ENCODE peak calls at places on chromosomes 11 and 22, in nine cellular contexts. One of them, this sample, is unnamed.

GRCh38 chr11:128716661-128717210 is 22.9 kb downstream of the FLI1 start:
- DNase-seq in IMR-90: peak
- DNase-seq in body of pancreas: no peak
- DNase-seq in uterus: no peak
- DNase-seq in stomach: no peak
- DNase-seq in A549: no peak
- DNase-seq in tibial nerve: no peak
- DNase-seq in NB4: no peak
- DNase-seq in ovary: no peak
- DNase-seq in this sample: peak

GRCh38 chr11:1205121-1205986 is 17.5 kb upstream of the MUC5B start:
- DNase-seq in IMR-90: no peak
- DNase-seq in body of pancreas: peak
- DNase-seq in uterus: peak
- DNase-seq in stomach: no peak
- DNase-seq in A549: no peak
- DNase-seq in tibial nerve: no peak
- DNase-seq in NB4: peak
- DNase-seq in ovary: no peak
- DNase-seq in this sample: peak

GRCh38 chr11:110764485-110764884 is 52.2 kb upstream of the ARHGAP20 start:
- DNase-seq in IMR-90: no peak
- DNase-seq in body of pancreas: no peak
- DNase-seq in uterus: no peak
- DNase-seq in stomach: no peak
- DNase-seq in A549: no peak
- DNase-seq in tibial nerve: no peak
- DNase-seq in NB4: no peak
- DNase-seq in ovary: no peak
- DNase-seq in this sample: no peak

GRCh38 chr11:13487661-13488030 is 8.2 kb downstream of the PTH start:
- DNase-seq in IMR-90: peak
- DNase-seq in body of pancreas: peak
- DNase-seq in uterus: no peak
- DNase-seq in stomach: no peak
- DNase-seq in A549: peak
- DNase-seq in tibial nerve: no peak
- DNase-seq in NB4: no peak
- DNase-seq in ovary: no peak
- DNase-seq in this sample: no peak

GRCh38 chr22:50112151-50113118 is 22.6 kb downstream of the MOV10L1 start:
- DNase-seq in IMR-90: peak
- DNase-seq in body of pancreas: no peak
- DNase-seq in uterus: no peak
- DNase-seq in stomach: no peak
- DNase-seq in A549: no peak
- DNase-seq in tibial nerve: no peak
- DNase-seq in NB4: peak
- DNase-seq in ovary: no peak
- DNase-seq in this sample: no peak

GRCh38 chr11:27619936-27620335 is 80.3 kb downstream of the BDNF start:
- DNase-seq in IMR-90: no peak
- DNase-seq in body of pancreas: no peak
- DNase-seq in uterus: no peak
- DNase-seq in stomach: no peak
- DNase-seq in A549: no peak
- DNase-seq in tibial nerve: no peak
- DNase-seq in NB4: no peak
- DNase-seq in ovary: no peak
- DNase-seq in this sample: no peak

GRCh38 chr11:103338621-103339484 is 229.6 kb downstream of the DYNC2H1 start:
- DNase-seq in IMR-90: peak
- DNase-seq in body of pancreas: no peak
- DNase-seq in uterus: no peak
- DNase-seq in stomach: no peak
- DNase-seq in A549: no peak
- DNase-seq in tibial nerve: no peak
- DNase-seq in NB4: peak
- DNase-seq in ovary: no peak
- DNase-seq in this sample: no peak

GRCh38 chr11:33735426-33736147 is 636 bp downstream of the CD59 start:
- DNase-seq in IMR-90: no peak
- DNase-seq in body of pancreas: peak
- DNase-seq in uterus: no peak
- DNase-seq in stomach: peak
- DNase-seq in A549: no peak
- DNase-seq in tibial nerve: peak
- DNase-seq in NB4: peak
- DNase-seq in ovary: peak
- DNase-seq in this sample: peak

GRCh38 chr11:77142091-77142975 is 14.3 kb downstream of the MYO7A start:
- DNase-seq in IMR-90: no peak
- DNase-seq in body of pancreas: no peak
- DNase-seq in uterus: no peak
- DNase-seq in stomach: no peak
- DNase-seq in A549: no peak
- DNase-seq in tibial nerve: no peak
- DNase-seq in NB4: peak
- DNase-seq in ovary: no peak
- DNase-seq in this sample: no peak

GRCh38 chr11:35009191-35009940 is 92.9 kb downstream of the PDHX start:
- DNase-seq in IMR-90: peak
- DNase-seq in body of pancreas: peak
- DNase-seq in uterus: peak
- DNase-seq in stomach: no peak
- DNase-seq in A549: peak
- DNase-seq in tibial nerve: no peak
- DNase-seq in NB4: no peak
- DNase-seq in ovary: no peak
- DNase-seq in this sample: peak

GRCh38 chr11:134486704-134487103 is 74.7 kb upstream of the B3GAT1 start:
- DNase-seq in IMR-90: no peak
- DNase-seq in body of pancreas: no peak
- DNase-seq in uterus: no peak
- DNase-seq in stomach: no peak
- DNase-seq in A549: no peak
- DNase-seq in tibial nerve: no peak
- DNase-seq in NB4: no peak
- DNase-seq in ovary: peak
- DNase-seq in this sample: no peak

GRCh38 chr11:111335124-111335535 is 36.8 kb downstream of the POU2AF3 start:
- DNase-seq in IMR-90: no peak
- DNase-seq in body of pancreas: no peak
- DNase-seq in uterus: no peak
- DNase-seq in stomach: no peak
- DNase-seq in A549: no peak
- DNase-seq in tibial nerve: no peak
- DNase-seq in NB4: no peak
- DNase-seq in ovary: no peak
- DNase-seq in this sample: no peak

GRCh38 chr11:69825037-69825834 is 6.0 kb upstream of the FGF3 start:
- DNase-seq in IMR-90: no peak
- DNase-seq in body of pancreas: no peak
- DNase-seq in uterus: no peak
- DNase-seq in stomach: peak
- DNase-seq in A549: peak
- DNase-seq in tibial nerve: no peak
- DNase-seq in NB4: no peak
- DNase-seq in ovary: no peak
- DNase-seq in this sample: peak

GRCh38 chr22:31150615-31151014 is 9.4 kb upstream of the RNF185 start:
- DNase-seq in IMR-90: no peak
- DNase-seq in body of pancreas: no peak
- DNase-seq in uterus: no peak
- DNase-seq in stomach: no peak
- DNase-seq in A549: no peak
- DNase-seq in tibial nerve: no peak
- DNase-seq in NB4: no peak
- DNase-seq in ovary: no peak
- DNase-seq in this sample: no peak

GRCh38 chr22:23181763-23182288 is 1.5 kb downstream of the BCR start:
- DNase-seq in IMR-90: no peak
- DNase-seq in body of pancreas: no peak
- DNase-seq in uterus: no peak
- DNase-seq in stomach: no peak
- DNase-seq in A549: no peak
- DNase-seq in tibial nerve: no peak
- DNase-seq in NB4: peak
- DNase-seq in ovary: no peak
- DNase-seq in this sample: no peak

GRCh38 chr22:23178512-23179254 is 1.6 kb upstream of the BCR start:
- DNase-seq in IMR-90: peak
- DNase-seq in body of pancreas: peak
- DNase-seq in uterus: peak
- DNase-seq in stomach: peak
- DNase-seq in A549: peak
- DNase-seq in tibial nerve: peak
- DNase-seq in NB4: peak
- DNase-seq in ovary: peak
- DNase-seq in this sample: peak

GRCh38 chr22:23180893-23181762 is 819 bp downstream of the BCR start:
- DNase-seq in IMR-90: no peak
- DNase-seq in body of pancreas: peak
- DNase-seq in uterus: no peak
- DNase-seq in stomach: no peak
- DNase-seq in A549: no peak
- DNase-seq in tibial nerve: no peak
- DNase-seq in NB4: peak
- DNase-seq in ovary: no peak
- DNase-seq in this sample: peak

GRCh38 chr22:23179381-23180294 is 671 bp upstream of the BCR start:
- DNase-seq in IMR-90: no peak
- DNase-seq in body of pancreas: peak
- DNase-seq in uterus: peak
- DNase-seq in stomach: peak
- DNase-seq in A549: no peak
- DNase-seq in tibial nerve: peak
- DNase-seq in NB4: peak
- DNase-seq in ovary: peak
- DNase-seq in this sample: peak

GRCh38 chr22:23180301-23180892 is at the start of gene BCR:
- DNase-seq in IMR-90: peak
- DNase-seq in body of pancreas: peak
- DNase-seq in uterus: peak
- DNase-seq in stomach: peak
- DNase-seq in A549: peak
- DNase-seq in tibial nerve: peak
- DNase-seq in NB4: peak
- DNase-seq in ovary: peak
- DNase-seq in this sample: peak
- TF ChIP-seq POLR2A in IMR-90: no peak
- TF ChIP-seq POLR2A in body of pancreas: peak
- TF ChIP-seq POLR2A in uterus: peak
- TF ChIP-seq POLR2A in stomach: no peak
- TF ChIP-seq POLR2A in A549: peak
- TF ChIP-seq POLR2A in tibial nerve: peak
- TF ChIP-seq POLR2A in NB4: no peak
- TF ChIP-seq POLR2A in ovary: peak
- TF ChIP-seq POLR2A in this sample: no peak

DNA sequence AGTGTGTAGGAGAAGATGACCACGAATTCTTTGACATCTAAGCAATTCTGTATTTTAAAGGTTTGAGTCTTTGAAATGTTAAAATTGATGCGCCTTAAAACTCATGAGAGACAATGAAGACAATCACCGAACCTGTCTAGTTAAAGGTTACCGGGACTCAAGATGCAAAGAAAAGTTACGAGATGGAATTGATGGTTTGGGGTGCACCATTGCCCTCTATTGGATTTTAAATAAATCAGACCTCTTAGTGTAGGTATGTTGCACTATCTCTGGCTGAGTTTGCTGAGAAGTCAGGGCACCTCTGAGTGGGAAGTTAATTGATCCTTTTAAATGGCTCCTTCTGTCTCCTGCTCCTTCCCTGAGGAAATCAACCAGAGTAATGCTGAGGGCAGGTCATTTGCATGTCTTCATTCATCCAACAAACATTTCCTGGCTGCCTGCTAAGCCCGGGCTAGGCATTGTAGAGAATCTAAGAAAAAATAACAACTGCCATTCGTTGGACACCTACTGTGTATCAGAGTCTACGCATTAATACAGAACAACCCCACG is 19.4 kb upstream of the TMA7B start:
- DNase-seq in IMR-90: no peak
- DNase-seq in body of pancreas: no peak
- DNase-seq in uterus: no peak
- DNase-seq in stomach: no peak
- DNase-seq in A549: no peak
- DNase-seq in tibial nerve: no peak
- DNase-seq in NB4: peak
- DNase-seq in ovary: no peak
- DNase-seq in this sample: no peak
- TF ChIP-seq POLR2A in IMR-90: no peak
- TF ChIP-seq POLR2A in body of pancreas: no peak
- TF ChIP-seq POLR2A in uterus: no peak
- TF ChIP-seq POLR2A in stomach: no peak
- TF ChIP-seq POLR2A in A549: no peak
- TF ChIP-seq POLR2A in tibial nerve: no peak
- TF ChIP-seq POLR2A in NB4: no peak
- TF ChIP-seq POLR2A in ovary: no peak
- TF ChIP-seq POLR2A in this sample: no peak

GRCh38 chr22:38732251-38732815 is 23.5 kb downstream of the SUN2 start:
- DNase-seq in IMR-90: no peak
- DNase-seq in body of pancreas: peak
- DNase-seq in uterus: no peak
- DNase-seq in stomach: peak
- DNase-seq in A549: no peak
- DNase-seq in tibial nerve: no peak
- DNase-seq in NB4: no peak
- DNase-seq in ovary: no peak
- DNase-seq in this sample: no peak
- TF ChIP-seq POLR2A in IMR-90: no peak
- TF ChIP-seq POLR2A in body of pancreas: no peak
- TF ChIP-seq POLR2A in uterus: no peak
- TF ChIP-seq POLR2A in stomach: no peak
- TF ChIP-seq POLR2A in A549: no peak
- TF ChIP-seq POLR2A in tibial nerve: no peak
- TF ChIP-seq POLR2A in NB4: no peak
- TF ChIP-seq POLR2A in ovary: no peak
- TF ChIP-seq POLR2A in this sample: no peak

DNA sequence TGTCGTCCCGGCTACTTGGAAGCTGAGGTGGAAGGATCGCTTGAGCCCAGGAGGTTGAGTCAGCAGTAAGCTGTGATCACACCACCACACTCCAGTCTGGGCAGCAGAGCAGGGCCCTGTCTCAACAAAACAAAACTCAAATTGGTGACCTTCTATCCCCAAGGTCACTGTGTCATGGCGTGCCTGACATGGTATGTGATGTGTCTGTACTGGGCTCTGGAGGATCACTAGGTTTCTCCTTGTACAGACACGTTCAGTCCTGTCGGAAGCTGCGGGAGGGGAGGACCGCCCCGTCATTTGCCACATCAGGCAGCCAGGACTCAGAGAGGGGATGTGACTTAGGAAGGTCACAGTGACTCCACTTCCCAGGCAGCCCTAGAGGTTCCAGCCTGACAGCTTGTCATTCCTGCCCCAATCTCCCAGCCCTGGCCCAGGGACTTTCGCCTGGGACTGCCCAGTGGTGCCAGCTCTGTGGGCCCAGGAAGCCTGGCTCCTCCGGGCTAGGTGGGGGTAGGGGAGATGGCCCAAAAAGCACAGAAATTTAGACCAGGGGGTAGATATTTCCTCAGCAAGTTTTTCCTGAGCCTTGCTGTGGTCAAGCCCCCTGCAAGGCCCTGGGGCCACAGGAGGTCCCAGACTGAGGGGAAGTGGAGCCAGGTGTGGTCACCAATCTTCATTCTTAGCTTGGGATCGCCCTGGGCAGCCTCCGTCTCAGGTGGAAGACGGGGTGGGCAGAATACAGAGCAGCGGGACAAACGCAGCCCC is 53.2 kb downstream of the TRIOBP start:
- DNase-seq in IMR-90: peak
- DNase-seq in body of pancreas: peak
- DNase-seq in uterus: no peak
- DNase-seq in stomach: no peak
- DNase-seq in A549: no peak
- DNase-seq in tibial nerve: no peak
- DNase-seq in NB4: no peak
- DNase-seq in ovary: no peak
- DNase-seq in this sample: no peak
- TF ChIP-seq POLR2A in IMR-90: no peak
- TF ChIP-seq POLR2A in body of pancreas: no peak
- TF ChIP-seq POLR2A in uterus: no peak
- TF ChIP-seq POLR2A in stomach: no peak
- TF ChIP-seq POLR2A in A549: no peak
- TF ChIP-seq POLR2A in tibial nerve: no peak
- TF ChIP-seq POLR2A in NB4: no peak
- TF ChIP-seq POLR2A in ovary: no peak
- TF ChIP-seq POLR2A in this sample: no peak

This sample was measured in transverse colon.